ENCODE peak calls at places on chromosomes 13 and 19, in nine cellular contexts. K is Peyer's patch, H is prostate gland, Z is stomach, M is fibroblast of lung, Y is spleen, O is uterus, L is GM23338, A is A549. R is an unnamed sample.

GRCh38 chr13:102203718-102204117 is 198.1 kb downstream of the FGF14 start:
- DNase-seq in Z (no peak), O (no peak), M (no peak), K (no peak), H (no peak), A (no peak), L (no peak), Y (no peak), R (no peak)

GRCh38 chr13:42990147-42990990 is 1.7 kb downstream of the EPSTI1 start:
- DNase-seq in L (no peak), A (no peak), Z (no peak), O (no peak), Y (no peak), H (no peak), M (peak; percentile 57), K (no peak), R (no peak)

GRCh38 chr19:37217533-37217854 is 520 bp upstream of the ZNF383 start:
- DNase-seq in K (no peak), O (no peak), A (no peak), L (no peak), H (no peak), M (no peak), Z (no peak), Y (no peak), R (no peak)

GRCh38 chr13:90618133-90618532 is 729.4 kb upstream of the MIR17HG start:
- DNase-seq in L (peak; percentile 33), A (no peak), M (no peak), H (no peak), Z (no peak), O (no peak), Y (no peak), K (no peak), R (no peak)

GRCh38 chr13:24618219-24618955 is 61.8 kb upstream of the ATP12A start:
- DNase-seq in L (no peak), H (no peak), O (no peak), K (peak; percentile 88), A (no peak), M (no peak), Z (peak; percentile 37), Y (peak; percentile 83), R (peak; percentile 9)

GRCh38 chr19:12224676-12225075 is 61.8 kb downstream of the ZNF136 start:
- DNase-seq in K (no peak), Y (no peak), A (no peak), O (no peak), Z (no peak), L (no peak), M (no peak), H (no peak), R (no peak)

GRCh38 chr13:64643066-64643465 is 2587.1 kb downstream of the PCDH9 start:
- DNase-seq in O (no peak), Y (no peak), M (no peak), A (no peak), Z (no peak), H (no peak), L (no peak), K (no peak), R (no peak)

GRCh38 chr19:16814526-16815100 is 14.6 kb upstream of the SIN3B start:
- DNase-seq in M (peak; percentile 58), H (no peak), Y (no peak), A (no peak), Z (no peak), O (no peak), K (no peak), L (peak; percentile 19), R (no peak)

GRCh38 chr13:39602614-39603366 is at the start of gene LHFPL6:
- DNase-seq in K (peak; percentile 77), Y (peak; percentile 87), L (peak; percentile 88), O (peak; percentile 84), A (peak; percentile 41), H (peak; percentile 79), Z (peak; percentile 73), M (peak; percentile 80), R (peak; percentile 70)

GRCh38 chr19:12350890-12351197 is 14.6 kb downstream of the ZNF442 start:
- DNase-seq in Y (no peak), L (peak; percentile 10), Z (no peak), M (peak; percentile 5), H (no peak), A (no peak), O (no peak), K (no peak), R (no peak)

GRCh38 chr19:6378036-6378435 is 2.3 kb upstream of the PSPN start:
- DNase-seq in L (peak; percentile 44), H (no peak), K (no peak), Z (no peak), M (no peak), A (no peak), Y (no peak), O (peak; percentile 59), R (no peak)

DNA sequence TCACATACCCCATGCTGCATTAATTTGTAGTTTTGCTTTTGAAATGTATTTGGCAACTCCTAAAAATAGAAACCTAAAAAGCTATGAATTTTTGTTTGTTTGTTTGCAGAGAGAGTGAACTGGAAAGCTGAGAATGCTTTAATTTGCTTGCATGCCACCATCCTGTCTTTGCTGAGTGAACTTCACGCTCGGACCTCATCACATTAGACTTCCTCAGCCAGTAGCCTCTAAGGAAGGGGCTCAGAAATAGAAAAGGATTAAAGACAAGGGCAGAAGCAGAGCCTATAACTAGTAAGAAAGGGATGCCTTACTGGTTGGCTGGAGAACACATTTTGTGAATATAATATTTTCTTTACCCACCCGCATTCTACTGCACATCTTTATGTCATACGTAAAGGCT is 275.1 kb downstream of the DCLK1 start:
- DNase-seq in M (no peak), Z (no peak), K (no peak), A (no peak), H (no peak), O (no peak), L (peak; percentile 32), Y (no peak), R (no peak)
- H3K4me1 ChIP-seq in M (no peaks in the 10 kb centered on the region), Z (no peaks in the 10 kb centered on the region), K (no peaks in the 10 kb centered on the region), A (peaks cover 6% of the 10 kb centered on the region), H (no peaks in the 10 kb centered on the region), O (peaks cover 16% of the 10 kb centered on the region), L (peaks cover 58% of the 10 kb centered on the region), Y (no peaks in the 10 kb centered on the region), R (no peaks in the 10 kb centered on the region)

GRCh38 chr19:47480658-47481057 is 3.4 kb downstream of the KPTN start:
- DNase-seq in A (no peak), Y (no peak), H (no peak), Z (no peak), L (no peak), O (no peak), K (no peak), M (no peak), R (no peak)
- H3K4me3 ChIP-seq in A (no peak overlapping the region), Y (no peak overlapping the region), H (no peak overlapping the region), Z (no peak overlapping the region), L (peak overlapping the region; percentile 59), O (no peak overlapping the region), K (no peak overlapping the region), M (no peak overlapping the region), R (no peak overlapping the region)

DNA sequence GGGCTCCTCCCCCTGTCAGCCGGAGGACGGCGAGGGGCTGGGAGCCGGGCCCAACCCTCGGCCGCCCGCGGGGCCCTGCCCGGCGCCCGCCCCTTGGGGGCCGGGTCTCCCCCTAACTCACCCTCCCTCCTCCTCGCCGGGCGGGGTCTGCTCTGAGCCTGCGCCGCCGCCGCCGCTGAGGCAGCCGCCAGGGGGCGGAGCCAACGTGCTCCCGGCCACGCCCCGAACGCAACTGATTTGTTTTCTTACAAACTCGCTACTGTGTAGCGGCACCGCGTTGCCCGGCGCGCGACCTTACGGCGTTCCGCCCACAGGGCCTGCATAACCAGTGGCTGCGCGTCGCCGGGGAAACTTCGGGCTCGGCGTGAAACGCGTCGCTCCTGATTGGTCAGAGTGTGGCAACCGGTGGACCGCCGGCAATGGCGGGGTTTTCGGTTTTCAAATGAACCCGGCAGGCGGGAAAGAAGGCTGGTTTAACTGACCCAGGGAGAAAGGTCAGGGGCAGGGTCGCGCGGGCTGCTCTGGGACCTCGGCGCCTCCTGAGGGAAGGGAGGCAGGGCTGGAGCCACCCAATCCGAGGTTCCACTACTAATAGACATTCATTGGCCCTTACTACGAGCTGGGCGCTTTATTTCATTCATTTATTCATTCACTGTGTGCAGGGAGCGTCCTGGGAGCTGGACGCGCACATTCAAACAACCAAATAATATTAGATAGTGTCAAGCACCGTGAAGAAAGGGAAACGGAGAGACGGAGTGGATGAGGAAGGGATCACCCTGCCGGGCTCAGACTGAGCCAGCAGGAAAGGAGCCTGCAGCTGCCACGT is at the start of gene CDKN2D:
- DNase-seq in O (peak; percentile 99), Y (peak; percentile 100), L (peak; percentile 100), M (peak; percentile 99), A (peak; percentile 69), Z (peak; percentile 100), K (peak; percentile 100), H (peak; percentile 100), R (peak; percentile 100)
- TF ChIP-seq CTCF in O (peak; percentile 35), Y (peak; percentile 80), L (peak; percentile 7), M (no peak), A (no peak), Z (peak; percentile 58), K (peak; percentile 81), H (peak; percentile 61), R (peak; percentile 89)

GRCh38 chr13:108560092-108560491 is 69.3 kb upstream of the MYO16 start:
- DNase-seq in L (no peak), Z (no peak), Y (no peak), H (no peak), A (no peak), M (no peak), O (no peak), K (no peak), R (no peak)

GRCh38 chr13:108561152-108561551 is 68.3 kb upstream of the MYO16 start:
- DNase-seq in H (peak; percentile 39), O (no peak), L (no peak), Y (no peak), A (no peak), Z (no peak), M (no peak), K (no peak), R (no peak)

GRCh38 chr13:108558489-108558888 is 70.9 kb upstream of the MYO16 start:
- DNase-seq in H (no peak), O (no peak), M (no peak), Z (no peak), Y (no peak), A (no peak), K (no peak), L (no peak), R (no peak)
- H3K4me1 ChIP-seq in H (no peaks in the 10 kb centered on the region), O (no peaks in the 10 kb centered on the region), M (no peaks in the 10 kb centered on the region), Z (no peaks in the 10 kb centered on the region), Y (no peaks in the 10 kb centered on the region), A (no peaks in the 10 kb centered on the region), K (no peaks in the 10 kb centered on the region), L (no peaks in the 10 kb centered on the region), R (no peaks in the 10 kb centered on the region)